ENCODE peak calls at places on chromosomes 2 and 18, in four cellular contexts. One of them, this sample, is unnamed.

GRCh38 chr2:134333646-134334189 is 79.8 kb downstream of the MGAT5 start:
- DNase-seq in transverse colon: no peak
- DNase-seq in heart left ventricle: no peak
- DNase-seq in A549: no peak
- DNase-seq in this sample: no peak

GRCh38 chr2:172093416-172094318 is 8.4 kb downstream of the DLX1 start:
- DNase-seq in A549: no peak
- DNase-seq in transverse colon: no peak
- DNase-seq in heart left ventricle: no peak
- DNase-seq in this sample: no peak

GRCh38 chr2:161981679-161982300 is 92.2 kb downstream of the DPP4 start:
- DNase-seq in transverse colon: peak; percentile 67
- DNase-seq in A549: no peak
- DNase-seq in heart left ventricle: no peak
- DNase-seq in this sample: no peak

GRCh38 chr18:48064978-48065600 is 134.6 kb upstream of the SMAD2 start:
- DNase-seq in transverse colon: no peak
- DNase-seq in A549: no peak
- DNase-seq in heart left ventricle: no peak
- DNase-seq in this sample: no peak

GRCh38 chr2:181685150-181685688 is 4.9 kb upstream of the NEUROD1 start:
- DNase-seq in A549: no peak
- DNase-seq in heart left ventricle: no peak
- DNase-seq in transverse colon: no peak
- DNase-seq in this sample: peak; percentile 11

GRCh38 chr2:74741076-74741460 is 87.0 kb downstream of the SEMA4F start:
- DNase-seq in transverse colon: peak; percentile 27
- DNase-seq in heart left ventricle: no peak
- DNase-seq in A549: no peak
- DNase-seq in this sample: no peak

GRCh38 chr2:108542071-108542470 is 7.8 kb downstream of the LIMS1 start:
- DNase-seq in A549: no peak
- DNase-seq in transverse colon: no peak
- DNase-seq in heart left ventricle: no peak
- DNase-seq in this sample: no peak

GRCh38 chr18:45416168-45416567 is 199.1 kb upstream of the SLC14A2 start:
- DNase-seq in A549: no peak
- DNase-seq in heart left ventricle: no peak
- DNase-seq in transverse colon: peak; percentile 12
- DNase-seq in this sample: peak; percentile 19

GRCh38 chr2:18171191-18172139 is 293.0 kb downstream of the KCNS3 start:
- DNase-seq in transverse colon: peak; percentile 8
- DNase-seq in heart left ventricle: no peak
- DNase-seq in A549: no peak
- DNase-seq in this sample: peak; percentile 32

GRCh38 chr18:34807106-34807796 is 97.2 kb downstream of the DTNA start:
- DNase-seq in transverse colon: no peak
- DNase-seq in heart left ventricle: no peak
- DNase-seq in A549: no peak
- DNase-seq in this sample: no peak

GRCh38 chr2:48454504-48454903 is 75.5 kb upstream of the STON1 start:
- DNase-seq in transverse colon: no peak
- DNase-seq in A549: no peak
- DNase-seq in heart left ventricle: no peak
- DNase-seq in this sample: no peak

GRCh38 chr2:38600242-38600891 is 2.4 kb downstream of the HNRNPLL start:
- DNase-seq in heart left ventricle: no peak
- DNase-seq in transverse colon: peak; percentile 21
- DNase-seq in A549: no peak
- DNase-seq in this sample: no peak

GRCh38 chr2:33494155-33494779 is 17.8 kb downstream of the RASGRP3 start:
- DNase-seq in heart left ventricle: no peak
- DNase-seq in transverse colon: no peak
- DNase-seq in A549: peak; percentile 25
- DNase-seq in this sample: no peak

GRCh38 chr2:119073213-119073612 is 85.3 kb downstream of the C1QL2 start:
- DNase-seq in transverse colon: no peak
- DNase-seq in heart left ventricle: no peak
- DNase-seq in A549: no peak
- DNase-seq in this sample: no peak

GRCh38 chr2:37037771-37038170 is 46.4 kb downstream of the HEATR5B start:
- DNase-seq in heart left ventricle: no peak
- DNase-seq in transverse colon: no peak
- DNase-seq in A549: no peak
- DNase-seq in this sample: no peak

GRCh38 chr2:68292108-68292710 is 27.5 kb downstream of the CNRIP1 start:
- DNase-seq in transverse colon: no peak
- DNase-seq in heart left ventricle: no peak
- DNase-seq in A549: peak; percentile 63
- DNase-seq in this sample: peak; percentile 35

GRCh38 chr18:54453996-54454395 is 96.3 kb downstream of the C18orf54 start:
- DNase-seq in A549: no peak
- DNase-seq in heart left ventricle: no peak
- DNase-seq in transverse colon: no peak
- DNase-seq in this sample: no peak

DNA sequence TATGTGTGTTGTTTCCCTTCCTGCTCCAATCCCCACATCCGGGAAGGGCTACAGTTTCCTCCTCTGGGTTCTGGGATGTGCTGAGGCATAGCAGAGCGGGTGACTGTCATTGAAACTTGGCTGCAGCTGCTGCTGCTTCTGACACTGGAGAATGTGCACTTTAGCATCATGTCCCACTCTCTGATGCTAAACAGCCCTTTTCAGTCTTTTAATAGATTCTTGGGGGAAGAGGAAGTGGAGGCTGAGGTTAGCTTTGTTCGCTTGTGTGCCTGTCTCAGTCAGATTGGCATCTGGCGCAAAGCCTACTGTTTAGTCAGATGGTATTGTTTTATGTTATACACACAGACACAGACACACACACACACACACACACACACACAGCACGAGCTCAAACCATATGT is 136.5 kb upstream of the RND3 start:
- DNase-seq in heart left ventricle: no peak
- DNase-seq in A549: no peak
- DNase-seq in transverse colon: no peak
- DNase-seq in this sample: no peak
- H3K4me1 ChIP-seq in heart left ventricle: peaks cover 24% of the 10 kb centered on the region
- H3K4me1 ChIP-seq in A549: peaks cover 32% of the 10 kb centered on the region
- H3K4me1 ChIP-seq in transverse colon: peaks cover 10% of the 10 kb centered on the region
- H3K4me1 ChIP-seq in this sample: no peaks in the 10 kb centered on the region

DNA sequence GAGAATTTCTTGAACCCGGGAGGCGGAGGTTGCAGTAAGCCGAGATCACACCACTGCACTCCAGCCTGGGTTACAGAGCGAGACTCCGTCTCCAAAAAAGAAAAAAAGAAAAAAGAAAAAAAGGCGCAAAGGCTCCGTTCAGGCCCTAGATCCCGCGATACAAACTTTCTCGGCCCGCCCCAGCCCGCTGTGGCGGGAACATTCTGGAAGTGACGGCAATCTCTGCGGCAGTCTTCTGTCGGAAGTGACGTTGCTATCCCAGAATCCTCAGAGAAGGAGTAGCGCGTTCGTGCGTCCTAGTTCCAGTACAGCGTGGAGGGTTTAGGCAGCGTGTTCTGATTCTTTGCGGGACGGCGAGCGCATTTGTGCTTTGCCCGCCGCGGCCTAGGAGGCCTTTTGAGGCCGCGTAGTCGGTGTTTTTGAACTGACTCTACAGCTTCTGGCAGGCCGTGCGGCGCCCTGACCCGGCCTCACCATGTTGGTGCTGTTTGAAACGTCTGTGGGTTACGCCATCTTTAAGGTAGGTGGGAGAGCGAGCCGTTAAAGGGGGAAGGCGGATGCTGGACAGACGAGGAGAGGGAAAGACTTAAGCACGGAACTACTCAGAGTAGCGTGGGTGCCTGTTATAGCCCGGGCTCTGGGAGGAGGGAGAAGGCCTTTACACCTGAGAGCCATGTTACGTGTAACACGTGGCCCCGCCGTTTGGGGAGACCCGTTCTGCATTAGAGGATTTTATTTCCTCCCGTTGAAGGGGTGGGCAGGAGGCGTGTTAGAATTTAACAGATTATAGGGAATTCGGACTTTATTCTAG is at the start of gene NOP58:
- DNase-seq in heart left ventricle: peak; percentile 91
- DNase-seq in transverse colon: peak; percentile 94
- DNase-seq in A549: peak; percentile 95
- DNase-seq in this sample: peak; percentile 92
- TF ChIP-seq POLR2A in heart left ventricle: peak; percentile 93
- TF ChIP-seq POLR2A in transverse colon: peak; percentile 98
- TF ChIP-seq POLR2A in A549: peak; percentile 95
- TF ChIP-seq POLR2A in this sample: peak; percentile 99

DNA sequence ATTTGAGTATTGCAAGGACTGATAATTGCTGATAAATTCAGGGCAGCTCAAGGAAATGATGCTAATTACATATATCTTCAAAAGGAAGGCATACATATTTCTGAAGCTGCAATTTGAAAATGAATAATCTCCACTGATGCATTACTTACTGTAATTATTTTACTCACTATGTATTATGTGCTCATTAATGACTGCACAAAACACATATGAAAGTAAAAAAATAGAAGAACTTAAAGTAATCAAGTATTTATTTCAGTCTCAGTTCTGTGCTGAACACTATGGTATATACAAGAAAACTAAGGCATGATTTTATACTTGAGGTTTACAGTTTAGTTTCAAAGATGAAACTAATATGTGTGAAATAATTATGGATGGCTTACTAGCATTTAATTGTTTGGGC is 9.3 kb downstream of the ACTR3 start:
- DNase-seq in A549: no peak
- DNase-seq in heart left ventricle: no peak
- DNase-seq in transverse colon: no peak
- DNase-seq in this sample: no peak
- H3K4me1 ChIP-seq in A549: peaks cover 74% of the 10 kb centered on the region
- H3K4me1 ChIP-seq in heart left ventricle: peaks cover 100% of the 10 kb centered on the region
- H3K4me1 ChIP-seq in transverse colon: peaks cover 100% of the 10 kb centered on the region
- H3K4me1 ChIP-seq in this sample: peaks cover 62% of the 10 kb centered on the region

GRCh38 chr18:36493349-36494281 is 196.1 kb downstream of the FHOD3 start:
- DNase-seq in transverse colon: no peak
- DNase-seq in heart left ventricle: peak; percentile 56
- DNase-seq in A549: no peak
- DNase-seq in this sample: peak; percentile 78
- TF ChIP-seq POLR2A in transverse colon: no peak
- TF ChIP-seq POLR2A in heart left ventricle: no peak
- TF ChIP-seq POLR2A in A549: no peak
- TF ChIP-seq POLR2A in this sample: peak; percentile 50

This sample was measured in body of pancreas.